ENCODE peak calls at places on chromosomes 1 and 21, in four cellular contexts. One of them, this sample, is unnamed.

GRCh38 chr1:89763649-89763986 is 57.2 kb upstream of the LRRC8D start:
- DNase-seq in CD8-positive, alpha-beta T cell: no peak
- DNase-seq in cardiac muscle cell: no peak
- DNase-seq in lung: no peak
- DNase-seq in this sample: no peak

GRCh38 chr1:163875214-163875926 is 553.6 kb downstream of the NUF2 start:
- DNase-seq in cardiac muscle cell: no peak
- DNase-seq in lung: no peak
- DNase-seq in CD8-positive, alpha-beta T cell: no peak
- DNase-seq in this sample: no peak

GRCh38 chr1:217190359-217190758 is 440.5 kb downstream of the GPATCH2 start:
- DNase-seq in cardiac muscle cell: no peak
- DNase-seq in lung: no peak
- DNase-seq in CD8-positive, alpha-beta T cell: no peak
- DNase-seq in this sample: no peak

GRCh38 chr21:15293251-15293650 is 228.5 kb upstream of the NRIP1 start:
- DNase-seq in CD8-positive, alpha-beta T cell: no peak
- DNase-seq in lung: no peak
- DNase-seq in cardiac muscle cell: peak; percentile 36
- DNase-seq in this sample: peak; percentile 59

GRCh38 chr1:40310983-40311642 is 6.0 kb downstream of the COL9A2 start:
- DNase-seq in lung: no peak
- DNase-seq in cardiac muscle cell: no peak
- DNase-seq in CD8-positive, alpha-beta T cell: no peak
- DNase-seq in this sample: no peak

GRCh38 chr1:32651461-32652073 is 559 bp downstream of the RBBP4 start:
- DNase-seq in lung: no peak
- DNase-seq in CD8-positive, alpha-beta T cell: no peak
- DNase-seq in cardiac muscle cell: no peak
- DNase-seq in this sample: peak; percentile 36

GRCh38 chr1:22443332-22443731 is 8.3 kb upstream of the ZBTB40 start:
- DNase-seq in cardiac muscle cell: no peak
- DNase-seq in lung: no peak
- DNase-seq in CD8-positive, alpha-beta T cell: no peak
- DNase-seq in this sample: no peak

GRCh38 chr1:17874665-17875064 is 119.5 kb downstream of the ACTL8 start:
- DNase-seq in CD8-positive, alpha-beta T cell: no peak
- DNase-seq in cardiac muscle cell: peak; percentile 74
- DNase-seq in lung: no peak
- DNase-seq in this sample: peak; percentile 9

DNA sequence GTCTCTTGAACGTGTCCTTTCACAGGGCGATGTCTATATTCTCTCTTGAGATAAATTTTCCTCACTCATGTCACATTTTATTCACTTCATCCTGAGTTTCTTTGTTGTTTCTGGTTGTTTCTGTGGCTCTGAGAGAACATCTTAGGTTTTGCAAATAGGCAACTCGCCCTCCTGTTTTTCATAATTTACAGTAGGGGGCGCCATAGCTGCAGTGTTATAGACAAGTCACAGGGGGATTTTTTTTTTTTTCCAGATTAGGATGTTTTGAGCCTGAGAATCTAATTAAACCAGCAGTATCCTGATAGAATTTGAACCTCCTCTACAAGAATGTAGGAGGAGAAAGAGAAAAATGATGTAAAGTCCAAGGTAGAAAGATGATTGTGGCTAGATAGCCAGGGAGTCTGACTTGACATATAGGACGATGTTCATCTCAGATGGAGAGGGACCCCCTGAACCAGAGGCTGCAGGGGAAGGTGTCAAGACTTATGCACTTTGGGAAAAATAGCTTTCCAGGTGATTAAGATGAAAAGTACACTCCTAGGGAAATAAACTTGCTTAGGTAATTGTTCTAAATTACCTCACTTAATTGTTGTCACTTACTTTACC is 76.3 kb downstream of the ZP4 start:
- DNase-seq in CD8-positive, alpha-beta T cell: no peak
- DNase-seq in lung: no peak
- DNase-seq in cardiac muscle cell: peak; percentile 17
- DNase-seq in this sample: no peak
- TF ChIP-seq CTCF in CD8-positive, alpha-beta T cell: no peak
- TF ChIP-seq CTCF in lung: no peak
- TF ChIP-seq CTCF in cardiac muscle cell: peak; percentile 53
- TF ChIP-seq CTCF in this sample: peak; percentile 44

GRCh38 chr1:54795100-54795665 is 5.9 kb downstream of the TTC22 start:
- DNase-seq in CD8-positive, alpha-beta T cell: no peak
- DNase-seq in lung: no peak
- DNase-seq in cardiac muscle cell: peak; percentile 13
- DNase-seq in this sample: no peak

GRCh38 chr1:54792686-54793282 is 8.3 kb downstream of the TTC22 start:
- DNase-seq in cardiac muscle cell: no peak
- DNase-seq in lung: no peak
- DNase-seq in CD8-positive, alpha-beta T cell: no peak
- DNase-seq in this sample: no peak

GRCh38 chr1:54794401-54795099 is 6.6 kb downstream of the TTC22 start:
- DNase-seq in CD8-positive, alpha-beta T cell: no peak
- DNase-seq in cardiac muscle cell: no peak
- DNase-seq in lung: no peak
- DNase-seq in this sample: peak; percentile 77

GRCh38 chr1:54788462-54788861 is 12.7 kb downstream of the TTC22 start:
- DNase-seq in cardiac muscle cell: no peak
- DNase-seq in lung: no peak
- DNase-seq in CD8-positive, alpha-beta T cell: no peak
- DNase-seq in this sample: no peak

GRCh38 chr1:54791880-54792522 is 9.1 kb downstream of the TTC22 start:
- DNase-seq in CD8-positive, alpha-beta T cell: peak; percentile 24
- DNase-seq in cardiac muscle cell: peak; percentile 22
- DNase-seq in lung: no peak
- DNase-seq in this sample: no peak
- H3K4me3 ChIP-seq in CD8-positive, alpha-beta T cell: no peak overlapping the region
- H3K4me3 ChIP-seq in cardiac muscle cell: no peak overlapping the region
- H3K4me3 ChIP-seq in lung: no peak overlapping the region
- H3K4me3 ChIP-seq in this sample: no peak overlapping the region

GRCh38 chr1:82896036-82896435 is 1095.3 kb downstream of the ADGRL2 start:
- DNase-seq in lung: no peak
- DNase-seq in cardiac muscle cell: no peak
- DNase-seq in CD8-positive, alpha-beta T cell: no peak
- DNase-seq in this sample: peak; percentile 2

GRCh38 chr1:82903626-82904025 is 1095.3 kb downstream of the TTLL7 start:
- DNase-seq in CD8-positive, alpha-beta T cell: no peak
- DNase-seq in cardiac muscle cell: no peak
- DNase-seq in lung: no peak
- DNase-seq in this sample: no peak

GRCh38 chr1:82899017-82899416 is 1098.3 kb downstream of the ADGRL2 start:
- DNase-seq in lung: no peak
- DNase-seq in cardiac muscle cell: no peak
- DNase-seq in CD8-positive, alpha-beta T cell: no peak
- DNase-seq in this sample: no peak

DNA sequence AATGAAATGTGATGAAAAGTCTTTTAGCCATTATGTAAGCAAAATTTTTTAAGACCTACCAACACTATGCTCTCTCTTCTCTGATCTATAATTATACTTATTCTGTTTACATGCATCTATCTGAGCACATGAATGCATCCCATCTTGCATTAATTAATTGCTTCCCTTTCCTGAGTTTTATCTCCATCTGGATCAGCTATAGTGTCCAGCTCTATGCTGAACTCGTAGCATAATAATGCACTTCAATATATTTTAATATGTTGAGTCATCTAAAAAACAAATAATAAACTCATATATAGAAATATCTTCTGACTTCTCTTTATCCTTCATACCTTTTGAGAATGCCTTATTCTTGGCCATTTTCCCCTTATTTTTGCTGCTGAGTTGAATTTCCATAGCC is 1097.8 kb downstream of the TTLL7 start:
- DNase-seq in lung: no peak
- DNase-seq in cardiac muscle cell: no peak
- DNase-seq in CD8-positive, alpha-beta T cell: no peak
- DNase-seq in this sample: no peak
- H3K9me3 ChIP-seq in lung: no peaks in the 10 kb centered on the region
- H3K9me3 ChIP-seq in cardiac muscle cell: no peaks in the 10 kb centered on the region
- H3K9me3 ChIP-seq in CD8-positive, alpha-beta T cell: no peaks in the 10 kb centered on the region
- H3K9me3 ChIP-seq in this sample: no peaks in the 10 kb centered on the region

DNA sequence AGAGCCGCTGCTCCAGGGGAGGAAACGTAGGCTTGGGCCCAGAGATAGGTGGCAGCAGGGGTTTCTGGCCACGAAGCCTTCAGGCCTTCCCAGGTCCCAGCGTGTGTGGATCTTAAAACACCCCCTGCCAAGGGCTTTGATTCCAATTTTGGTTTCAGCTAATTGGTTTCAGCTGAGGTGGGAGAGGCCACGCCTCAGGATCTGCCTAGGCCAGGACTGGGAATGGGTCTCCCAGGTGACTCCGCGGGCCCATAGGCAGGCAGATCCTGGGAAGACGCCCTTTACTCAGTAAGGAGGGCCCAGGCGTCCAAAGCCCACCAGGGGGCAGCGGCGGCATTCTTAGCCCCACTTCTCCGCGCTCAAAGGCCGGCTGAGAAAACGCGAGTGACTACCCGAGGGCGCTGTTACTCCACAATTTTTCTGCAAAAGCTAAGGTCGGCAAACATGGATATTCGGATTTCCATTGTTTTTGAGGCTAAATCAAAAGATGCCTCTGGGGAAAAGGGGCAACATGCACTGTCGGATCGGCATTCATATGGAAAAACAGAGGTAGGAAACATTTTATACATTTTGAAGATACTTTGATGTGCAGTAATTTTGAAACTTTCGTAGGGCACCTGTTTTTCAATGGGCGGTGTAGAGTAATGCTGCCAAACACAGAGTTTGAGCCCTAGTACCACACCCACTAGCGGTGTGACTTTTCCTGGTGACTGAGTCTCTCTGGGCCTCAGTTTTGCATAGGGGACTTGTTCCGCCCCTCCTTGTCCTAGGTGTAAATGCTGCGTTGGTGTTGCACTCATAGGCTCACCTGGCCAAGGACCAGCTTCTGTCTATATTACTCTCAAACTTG is 31.8 kb upstream of the BCL10 start:
- DNase-seq in lung: peak; percentile 89
- DNase-seq in CD8-positive, alpha-beta T cell: peak; percentile 66
- DNase-seq in cardiac muscle cell: peak; percentile 94
- DNase-seq in this sample: peak; percentile 87
- TF ChIP-seq CTCF in lung: peak; percentile 90
- TF ChIP-seq CTCF in CD8-positive, alpha-beta T cell: peak; percentile 68
- TF ChIP-seq CTCF in cardiac muscle cell: peak; percentile 99
- TF ChIP-seq CTCF in this sample: peak; percentile 81

DNA sequence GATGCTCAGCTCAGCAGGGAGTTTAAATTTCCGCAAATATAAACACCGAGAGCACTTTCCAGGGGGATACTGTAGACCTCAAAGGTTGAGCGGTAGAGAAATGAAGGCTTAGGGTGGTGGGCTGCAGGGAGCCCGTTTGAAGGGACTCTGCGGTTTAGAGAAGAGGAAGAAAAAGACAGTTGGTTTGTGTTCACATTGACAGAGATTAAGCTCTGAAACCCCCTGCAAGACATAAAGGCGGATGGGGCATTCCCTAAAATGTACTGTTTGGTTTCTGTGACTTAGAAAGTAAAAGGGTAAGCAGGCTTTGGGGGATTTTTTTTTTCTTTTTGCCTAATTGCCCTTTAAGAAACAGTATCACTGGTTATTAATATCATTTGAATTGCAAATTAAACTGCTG is 1.3 kb downstream of the KAZN start:
- DNase-seq in CD8-positive, alpha-beta T cell: no peak
- DNase-seq in cardiac muscle cell: no peak
- DNase-seq in lung: no peak
- DNase-seq in this sample: no peak
- H3K4me3 ChIP-seq in CD8-positive, alpha-beta T cell: no peak overlapping the region
- H3K4me3 ChIP-seq in cardiac muscle cell: peak overlapping the region; percentile 80
- H3K4me3 ChIP-seq in lung: no peak overlapping the region
- H3K4me3 ChIP-seq in this sample: no peak overlapping the region